ENCODE peak calls at places on chromosome 1, in seven cellular contexts. P is Karpas-422; J is tibial nerve; Y is cardiac muscle cell; Q is CD8-positive, alpha-beta memory T cell; U is RWPE1; W is left ventricle myocardium inferior. N is an unnamed sample.

GRCh38 chr1:229252228-229252984 is 18.5 kb upstream of the RAB4A start:
- DNase-seq in P (no peak), J (no peak), Y (no peak), Q (no peak), U (no peak), W (no peak), N (no peak)

GRCh38 chr1:174894087-174894768 is 105.5 kb upstream of the CACYBP start:
- DNase-seq in P (no peak), J (no peak), Y (no peak), Q (no peak), U (no peak), W (no peak), N (no peak)

GRCh38 chr1:39754026-39754569 is 15.4 kb downstream of the PPIE start:
- DNase-seq in P (no peak), J (no peak), Y (no peak), Q (no peak), U (no peak), W (no peak), N (no peak)

GRCh38 chr1:184596950-184597651 is 157.6 kb downstream of the EDEM3 start:
- DNase-seq in P (no peak), J (no peak), Y (no peak), Q (no peak), U (no peak), W (no peak), N (no peak)

GRCh38 chr1:108615544-108615943 is 45.3 kb downstream of the HENMT1 start:
- DNase-seq in P (no peak), J (no peak), Y (peak; percentile 45), Q (no peak), U (no peak), W (no peak), N (no peak)

GRCh38 chr1:36380003-36380631 is 5.6 kb downstream of the STK40 start:
- DNase-seq in P (no peak), J (no peak), Y (no peak), Q (no peak), U (no peak), W (no peak), N (no peak)

GRCh38 chr1:51061231-51061943 is 40.6 kb upstream of the C1orf185 start:
- DNase-seq in P (no peak), J (no peak), Y (no peak), Q (no peak), U (no peak), W (no peak), N (no peak)

GRCh38 chr1:40844887-40845878 is 17.0 kb downstream of the CITED4 start:
- DNase-seq in P (peak; percentile 90), J (no peak), Y (no peak), Q (no peak), U (no peak), W (no peak), N (no peak)

GRCh38 chr1:44631647-44632510 is 42.4 kb downstream of the TMEM53 start:
- DNase-seq in P (peak; percentile 95), J (peak; percentile 94), Y (peak; percentile 92), Q (peak; percentile 85), U (peak; percentile 92), W (peak; percentile 93), N (peak; percentile 73)

GRCh38 chr1:197451424-197451823 is 183.4 kb downstream of the CRB1 start:
- DNase-seq in P (no peak), J (no peak), Y (peak; percentile 30), Q (no peak), U (no peak), W (no peak), N (no peak)

GRCh38 chr1:195328102-195328501 is 1280.1 kb downstream of the KCNT2 start:
- DNase-seq in P (no peak), J (no peak), Y (no peak), Q (no peak), U (no peak), W (no peak), N (no peak)

GRCh38 chr1:228465134-228465533 is 22.0 kb upstream of the RNF187 start:
- DNase-seq in P (no peak), J (no peak), Y (no peak), Q (no peak), U (no peak), W (no peak), N (no peak)

GRCh38 chr1:214002060-214002459 is 14.3 kb downstream of the PROX1 start:
- DNase-seq in P (no peak), J (no peak), Y (no peak), Q (no peak), U (no peak), W (no peak), N (no peak)

GRCh38 chr1:224668991-224669390 is 52.9 kb downstream of the CNIH3 start:
- DNase-seq in P (no peak), J (no peak), Y (no peak), Q (no peak), U (no peak), W (no peak), N (no peak)

GRCh38 chr1:227049253-227049652 is 109.2 kb downstream of the COQ8A start:
- DNase-seq in P (no peak), J (no peak), Y (no peak), Q (no peak), U (no peak), W (no peak), N (no peak)

GRCh38 chr1:183039985-183040447 is 16.8 kb downstream of the LAMC1 start:
- DNase-seq in P (no peak), J (no peak), Y (peak; percentile 78), Q (no peak), U (no peak), W (no peak), N (no peak)

GRCh38 chr1:90200637-90201235 is 205.8 kb downstream of the ZNF326 start:
- DNase-seq in P (no peak), J (no peak), Y (no peak), Q (no peak), U (no peak), W (no peak), N (no peak)

GRCh38 chr1:53134961-53135734 is 7.3 kb downstream of the SLC1A7 start:
- DNase-seq in P (no peak), J (no peak), Y (peak; percentile 91), Q (peak; percentile 7), U (no peak), W (no peak), N (no peak)

GRCh38 chr1:210259496-210259895 is 26.9 kb downstream of the SERTAD4 start:
- DNase-seq in P (no peak), J (peak; percentile 9), Y (peak; percentile 58), Q (no peak), U (no peak), W (no peak), N (no peak)

GRCh38 chr1:88773540-88774150 is 89.6 kb downstream of the PKN2 start:
- DNase-seq in P (no peak), J (no peak), Y (peak; percentile 25), Q (no peak), U (peak; percentile 16), W (no peak), N (no peak)

GRCh38 chr1:112937495-112937894 is 18.5 kb downstream of the SLC16A1 start:
- DNase-seq in P (peak; percentile 63), J (no peak), Y (no peak), Q (no peak), U (no peak), W (no peak), N (no peak)

GRCh38 chr1:185837711-185838110 is 103.5 kb downstream of the HMCN1 start:
- DNase-seq in P (no peak), J (no peak), Y (peak; percentile 46), Q (no peak), U (no peak), W (no peak), N (no peak)

DNA sequence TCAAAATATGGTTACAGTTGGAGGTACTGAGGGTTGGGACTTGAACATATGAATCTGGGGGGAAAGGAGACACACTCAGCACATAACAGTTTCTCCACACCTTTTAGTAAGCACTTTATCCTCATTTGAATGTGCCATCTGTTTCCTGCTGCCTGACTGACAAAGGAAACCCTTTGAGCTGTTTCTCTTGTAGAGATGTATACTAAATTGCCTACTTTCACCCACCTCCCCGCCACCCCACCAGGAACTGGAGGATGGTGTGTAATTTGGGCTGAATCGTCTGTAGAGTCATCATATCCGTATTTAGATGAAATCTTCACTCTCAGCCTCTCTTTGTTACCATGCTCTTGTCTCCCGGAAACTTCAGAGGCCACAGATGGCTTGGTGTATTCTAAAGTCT is 108.2 kb downstream of the KAZN start:
- DNase-seq in P (no peak), J (no peak), Y (no peak), Q (no peak), U (no peak), W (no peak), N (no peak)
- H3K27ac ChIP-seq in P (no peak overlapping the region), J (no peak overlapping the region), Y (no peak overlapping the region), Q (no peak overlapping the region), U (no peak overlapping the region), W (no peak overlapping the region), N (no peak overlapping the region)

DNA sequence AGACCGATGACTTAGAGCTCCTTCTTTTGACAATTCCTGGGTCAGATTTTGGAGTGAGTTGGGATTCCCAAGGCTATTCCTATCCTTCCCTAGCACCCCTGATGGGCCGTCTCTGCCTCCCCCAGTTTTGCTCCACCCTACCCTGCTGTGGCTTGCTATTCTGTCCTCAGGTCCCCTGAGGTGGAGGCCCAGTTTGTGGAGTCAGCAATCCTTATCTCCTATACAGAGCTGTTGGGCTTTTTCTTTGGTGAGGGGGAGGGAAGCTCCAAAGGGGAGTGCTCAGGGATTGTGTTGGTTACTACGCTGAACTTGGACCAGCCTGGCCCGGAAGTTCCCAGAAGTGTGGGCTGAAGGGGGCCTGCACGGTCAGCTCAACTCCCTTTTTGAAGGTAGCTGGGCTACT is 7.6 kb downstream of the SESN2 start:
- DNase-seq in P (no peak), J (no peak), Y (peak; percentile 56), Q (no peak), U (no peak), W (no peak), N (no peak)
- H3K27ac ChIP-seq in P (no peak overlapping the region), J (no peak overlapping the region), Y (no peak overlapping the region), Q (peak overlapping the region; percentile 44), U (peak overlapping the region; percentile 41), W (no peak overlapping the region), N (no peak overlapping the region)

GRCh38 chr1:15180945-15181523 is 27.5 kb downstream of the TMEM51 start:
- DNase-seq in P (no peak), J (no peak), Y (no peak), Q (no peak), U (no peak), W (no peak), N (no peak)
- H3K27ac ChIP-seq in P (no peak overlapping the region), J (no peak overlapping the region), Y (no peak overlapping the region), Q (no peak overlapping the region), U (no peak overlapping the region), W (no peak overlapping the region), N (no peak overlapping the region)

GRCh38 chr1:161407451-161407985 is 39.8 kb upstream of the CFAP126 start:
- DNase-seq in P (no peak), J (no peak), Y (no peak), Q (no peak), U (no peak), W (no peak), N (no peak)
- H3K27ac ChIP-seq in P (no peak overlapping the region), J (no peak overlapping the region), Y (no peak overlapping the region), Q (no peak overlapping the region), U (no peak overlapping the region), W (no peak overlapping the region), N (no peak overlapping the region)

N was measured in caudate nucleus.